ENCODE peak calls at places on chromosomes 5 and 9, in nine cellular contexts. One of them, this sample, is unnamed.

GRCh38 chr9:89498845-89499480 is 1.1 kb upstream of the SEMA4D start:
- DNase-seq in WERI-Rb-1: no peak
- DNase-seq in fibroblast of pulmonary artery: no peak
- DNase-seq in left lung: no peak
- DNase-seq in neuronal stem cell: no peak
- DNase-seq in RWPE2: no peak
- DNase-seq in lower lobe of right lung: no peak
- DNase-seq in astrocyte of the spinal cord: no peak
- DNase-seq in heart left ventricle: no peak
- DNase-seq in this sample: no peak

GRCh38 chr5:128905225-128906110 is 59.8 kb upstream of the SLC27A6 start:
- DNase-seq in WERI-Rb-1: peak
- DNase-seq in fibroblast of pulmonary artery: peak
- DNase-seq in left lung: no peak
- DNase-seq in neuronal stem cell: peak
- DNase-seq in RWPE2: no peak
- DNase-seq in lower lobe of right lung: no peak
- DNase-seq in astrocyte of the spinal cord: peak
- DNase-seq in heart left ventricle: no peak
- DNase-seq in this sample: no peak

GRCh38 chr9:91758491-91758981 is 191.5 kb downstream of the ROR2 start:
- DNase-seq in WERI-Rb-1: peak
- DNase-seq in fibroblast of pulmonary artery: peak
- DNase-seq in left lung: no peak
- DNase-seq in neuronal stem cell: peak
- DNase-seq in RWPE2: no peak
- DNase-seq in lower lobe of right lung: no peak
- DNase-seq in astrocyte of the spinal cord: peak
- DNase-seq in heart left ventricle: no peak
- DNase-seq in this sample: no peak

GRCh38 chr5:175195698-175196656 is 248.0 kb downstream of the DRD1 start:
- DNase-seq in WERI-Rb-1: no peak
- DNase-seq in fibroblast of pulmonary artery: no peak
- DNase-seq in left lung: no peak
- DNase-seq in neuronal stem cell: no peak
- DNase-seq in RWPE2: no peak
- DNase-seq in lower lobe of right lung: no peak
- DNase-seq in astrocyte of the spinal cord: no peak
- DNase-seq in heart left ventricle: no peak
- DNase-seq in this sample: no peak

GRCh38 chr5:149439899-149440655 is 61.0 kb upstream of the IL17B start:
- DNase-seq in WERI-Rb-1: peak
- DNase-seq in fibroblast of pulmonary artery: peak
- DNase-seq in left lung: no peak
- DNase-seq in neuronal stem cell: no peak
- DNase-seq in RWPE2: peak
- DNase-seq in lower lobe of right lung: no peak
- DNase-seq in astrocyte of the spinal cord: peak
- DNase-seq in heart left ventricle: no peak
- DNase-seq in this sample: no peak

GRCh38 chr5:9715891-9716335 is 85.8 kb upstream of the TAS2R1 start:
- DNase-seq in WERI-Rb-1: no peak
- DNase-seq in fibroblast of pulmonary artery: peak
- DNase-seq in left lung: no peak
- DNase-seq in neuronal stem cell: no peak
- DNase-seq in RWPE2: no peak
- DNase-seq in lower lobe of right lung: no peak
- DNase-seq in astrocyte of the spinal cord: peak
- DNase-seq in heart left ventricle: no peak
- DNase-seq in this sample: no peak

GRCh38 chr9:127754099-127754760 is 19.1 kb upstream of the TOR2A start:
- DNase-seq in WERI-Rb-1: peak
- DNase-seq in fibroblast of pulmonary artery: no peak
- DNase-seq in left lung: no peak
- DNase-seq in neuronal stem cell: no peak
- DNase-seq in RWPE2: no peak
- DNase-seq in lower lobe of right lung: no peak
- DNase-seq in astrocyte of the spinal cord: no peak
- DNase-seq in heart left ventricle: no peak
- DNase-seq in this sample: no peak

GRCh38 chr5:35454011-35454525 is 163.6 kb upstream of the SPEF2 start:
- DNase-seq in WERI-Rb-1: no peak
- DNase-seq in fibroblast of pulmonary artery: no peak
- DNase-seq in left lung: no peak
- DNase-seq in neuronal stem cell: no peak
- DNase-seq in RWPE2: no peak
- DNase-seq in lower lobe of right lung: no peak
- DNase-seq in astrocyte of the spinal cord: no peak
- DNase-seq in heart left ventricle: no peak
- DNase-seq in this sample: no peak

GRCh38 chr9:116072046-116072445 is 81.5 kb upstream of the PAPPA start:
- DNase-seq in WERI-Rb-1: no peak
- DNase-seq in fibroblast of pulmonary artery: no peak
- DNase-seq in left lung: no peak
- DNase-seq in neuronal stem cell: no peak
- DNase-seq in RWPE2: no peak
- DNase-seq in lower lobe of right lung: no peak
- DNase-seq in astrocyte of the spinal cord: no peak
- DNase-seq in heart left ventricle: no peak
- DNase-seq in this sample: no peak

GRCh38 chr5:77394064-77394716 is 97.9 kb downstream of the WDR41 start:
- DNase-seq in WERI-Rb-1: no peak
- DNase-seq in fibroblast of pulmonary artery: no peak
- DNase-seq in left lung: no peak
- DNase-seq in neuronal stem cell: no peak
- DNase-seq in RWPE2: no peak
- DNase-seq in lower lobe of right lung: no peak
- DNase-seq in astrocyte of the spinal cord: no peak
- DNase-seq in heart left ventricle: no peak
- DNase-seq in this sample: no peak

GRCh38 chr5:170551076-170551475 is 47.3 kb downstream of the KCNIP1 start:
- DNase-seq in WERI-Rb-1: no peak
- DNase-seq in fibroblast of pulmonary artery: no peak
- DNase-seq in left lung: no peak
- DNase-seq in neuronal stem cell: no peak
- DNase-seq in RWPE2: no peak
- DNase-seq in lower lobe of right lung: no peak
- DNase-seq in astrocyte of the spinal cord: no peak
- DNase-seq in heart left ventricle: no peak
- DNase-seq in this sample: no peak

GRCh38 chr9:81656004-81656403 is 33.3 kb downstream of the TLE1 start:
- DNase-seq in WERI-Rb-1: no peak
- DNase-seq in fibroblast of pulmonary artery: peak
- DNase-seq in left lung: no peak
- DNase-seq in neuronal stem cell: no peak
- DNase-seq in RWPE2: no peak
- DNase-seq in lower lobe of right lung: no peak
- DNase-seq in astrocyte of the spinal cord: no peak
- DNase-seq in heart left ventricle: no peak
- DNase-seq in this sample: no peak

GRCh38 chr9:135329571-135330306 is 149.8 kb upstream of the PPP1R26 start:
- DNase-seq in WERI-Rb-1: no peak
- DNase-seq in fibroblast of pulmonary artery: no peak
- DNase-seq in left lung: peak
- DNase-seq in neuronal stem cell: no peak
- DNase-seq in RWPE2: peak
- DNase-seq in lower lobe of right lung: no peak
- DNase-seq in astrocyte of the spinal cord: no peak
- DNase-seq in heart left ventricle: no peak
- DNase-seq in this sample: no peak

GRCh38 chr5:76896196-76896595 is 46.4 kb downstream of the S100Z start:
- DNase-seq in WERI-Rb-1: no peak
- DNase-seq in fibroblast of pulmonary artery: no peak
- DNase-seq in left lung: no peak
- DNase-seq in neuronal stem cell: no peak
- DNase-seq in RWPE2: no peak
- DNase-seq in lower lobe of right lung: no peak
- DNase-seq in astrocyte of the spinal cord: no peak
- DNase-seq in heart left ventricle: no peak
- DNase-seq in this sample: no peak

GRCh38 chr5:77486344-77486962 is 5.7 kb downstream of the WDR41 start:
- DNase-seq in WERI-Rb-1: no peak
- DNase-seq in fibroblast of pulmonary artery: no peak
- DNase-seq in left lung: no peak
- DNase-seq in neuronal stem cell: no peak
- DNase-seq in RWPE2: no peak
- DNase-seq in lower lobe of right lung: no peak
- DNase-seq in astrocyte of the spinal cord: no peak
- DNase-seq in heart left ventricle: no peak
- DNase-seq in this sample: no peak

GRCh38 chr5:2013301-2014057 is 130.8 kb upstream of the IRX4 start:
- DNase-seq in WERI-Rb-1: no peak
- DNase-seq in fibroblast of pulmonary artery: no peak
- DNase-seq in left lung: no peak
- DNase-seq in neuronal stem cell: no peak
- DNase-seq in RWPE2: no peak
- DNase-seq in lower lobe of right lung: no peak
- DNase-seq in astrocyte of the spinal cord: no peak
- DNase-seq in heart left ventricle: no peak
- DNase-seq in this sample: no peak

GRCh38 chr9:113531919-113532808 is 68.6 kb downstream of the RGS3 start:
- DNase-seq in WERI-Rb-1: no peak
- DNase-seq in fibroblast of pulmonary artery: no peak
- DNase-seq in left lung: no peak
- DNase-seq in neuronal stem cell: no peak
- DNase-seq in RWPE2: no peak
- DNase-seq in lower lobe of right lung: no peak
- DNase-seq in astrocyte of the spinal cord: no peak
- DNase-seq in heart left ventricle: no peak
- DNase-seq in this sample: no peak

GRCh38 chr9:90100014-90100413 is 495.2 kb downstream of the GADD45G start:
- DNase-seq in WERI-Rb-1: peak
- DNase-seq in fibroblast of pulmonary artery: no peak
- DNase-seq in left lung: no peak
- DNase-seq in neuronal stem cell: no peak
- DNase-seq in RWPE2: no peak
- DNase-seq in lower lobe of right lung: no peak
- DNase-seq in astrocyte of the spinal cord: peak
- DNase-seq in heart left ventricle: no peak
- DNase-seq in this sample: no peak

DNA sequence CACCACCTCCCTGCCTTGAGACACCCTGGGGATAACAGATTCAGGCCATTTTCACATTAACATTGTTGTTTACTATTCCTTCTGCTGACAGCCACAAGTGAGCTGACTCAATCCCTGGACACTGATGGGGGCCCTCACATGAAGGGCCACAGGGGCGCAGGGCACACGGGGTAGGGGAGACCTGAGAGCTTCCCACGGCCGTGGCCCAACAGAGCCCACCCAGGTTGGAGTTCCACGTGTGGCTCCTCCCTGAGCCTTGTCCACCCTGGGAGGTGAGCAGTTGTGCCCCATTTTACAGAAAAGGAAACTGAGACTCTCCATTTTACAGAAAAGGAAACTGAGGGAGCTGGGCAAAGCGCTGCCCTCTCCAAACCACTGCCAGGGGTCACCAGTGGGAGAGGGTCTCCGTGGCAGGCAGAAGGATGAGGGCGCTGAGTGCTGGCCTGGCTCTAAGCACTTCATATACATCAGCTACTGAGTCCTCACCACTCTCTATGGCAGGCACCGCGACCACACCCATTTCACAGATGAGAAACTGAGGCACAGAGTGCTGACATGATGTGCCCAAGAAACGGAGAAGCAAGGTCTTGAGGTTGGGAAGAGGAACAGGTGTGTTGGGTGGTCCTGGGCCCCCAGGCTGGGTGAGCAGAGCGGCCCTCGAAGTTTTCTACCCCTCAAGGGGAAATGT is 2.3 kb downstream of the NINJ1 start:
- DNase-seq in WERI-Rb-1: no peak
- DNase-seq in fibroblast of pulmonary artery: no peak
- DNase-seq in left lung: peak
- DNase-seq in neuronal stem cell: no peak
- DNase-seq in RWPE2: no peak
- DNase-seq in lower lobe of right lung: no peak
- DNase-seq in astrocyte of the spinal cord: no peak
- DNase-seq in heart left ventricle: no peak
- DNase-seq in this sample: no peak
- H3K4me3 ChIP-seq in WERI-Rb-1: no peak
- H3K4me3 ChIP-seq in fibroblast of pulmonary artery: no peak
- H3K4me3 ChIP-seq in left lung: peak
- H3K4me3 ChIP-seq in neuronal stem cell: no peak
- H3K4me3 ChIP-seq in RWPE2: no peak
- H3K4me3 ChIP-seq in lower lobe of right lung: peak
- H3K4me3 ChIP-seq in astrocyte of the spinal cord: no peak
- H3K4me3 ChIP-seq in heart left ventricle: peak
- H3K4me3 ChIP-seq in this sample: peak

GRCh38 chr9:136661641-136662325 is 933 bp upstream of the EGFL7 start:
- DNase-seq in WERI-Rb-1: no peak
- DNase-seq in fibroblast of pulmonary artery: no peak
- DNase-seq in left lung: no peak
- DNase-seq in neuronal stem cell: no peak
- DNase-seq in RWPE2: no peak
- DNase-seq in lower lobe of right lung: no peak
- DNase-seq in astrocyte of the spinal cord: no peak
- DNase-seq in heart left ventricle: peak
- DNase-seq in this sample: peak
- H3K4me3 ChIP-seq in WERI-Rb-1: no peak
- H3K4me3 ChIP-seq in fibroblast of pulmonary artery: no peak
- H3K4me3 ChIP-seq in left lung: peak
- H3K4me3 ChIP-seq in neuronal stem cell: no peak
- H3K4me3 ChIP-seq in RWPE2: no peak
- H3K4me3 ChIP-seq in lower lobe of right lung: peak
- H3K4me3 ChIP-seq in astrocyte of the spinal cord: no peak
- H3K4me3 ChIP-seq in heart left ventricle: peak
- H3K4me3 ChIP-seq in this sample: peak

GRCh38 chr9:98276907-98277469 is 21.5 kb upstream of the TBC1D2 start:
- DNase-seq in WERI-Rb-1: no peak
- DNase-seq in fibroblast of pulmonary artery: no peak
- DNase-seq in left lung: no peak
- DNase-seq in neuronal stem cell: no peak
- DNase-seq in RWPE2: no peak
- DNase-seq in lower lobe of right lung: no peak
- DNase-seq in astrocyte of the spinal cord: no peak
- DNase-seq in heart left ventricle: no peak
- DNase-seq in this sample: no peak

GRCh38 chr9:98275159-98275558 is 19.7 kb upstream of the TBC1D2 start:
- DNase-seq in WERI-Rb-1: no peak
- DNase-seq in fibroblast of pulmonary artery: no peak
- DNase-seq in left lung: no peak
- DNase-seq in neuronal stem cell: no peak
- DNase-seq in RWPE2: no peak
- DNase-seq in lower lobe of right lung: no peak
- DNase-seq in astrocyte of the spinal cord: no peak
- DNase-seq in heart left ventricle: no peak
- DNase-seq in this sample: no peak

GRCh38 chr9:98272083-98272482 is 16.6 kb upstream of the TBC1D2 start:
- DNase-seq in WERI-Rb-1: no peak
- DNase-seq in fibroblast of pulmonary artery: no peak
- DNase-seq in left lung: no peak
- DNase-seq in neuronal stem cell: no peak
- DNase-seq in RWPE2: no peak
- DNase-seq in lower lobe of right lung: no peak
- DNase-seq in astrocyte of the spinal cord: no peak
- DNase-seq in heart left ventricle: no peak
- DNase-seq in this sample: no peak

GRCh38 chr9:98271479-98271878 is 16.0 kb upstream of the TBC1D2 start:
- DNase-seq in WERI-Rb-1: no peak
- DNase-seq in fibroblast of pulmonary artery: no peak
- DNase-seq in left lung: no peak
- DNase-seq in neuronal stem cell: no peak
- DNase-seq in RWPE2: no peak
- DNase-seq in lower lobe of right lung: no peak
- DNase-seq in astrocyte of the spinal cord: no peak
- DNase-seq in heart left ventricle: no peak
- DNase-seq in this sample: no peak
- H3K4me3 ChIP-seq in WERI-Rb-1: no peak
- H3K4me3 ChIP-seq in fibroblast of pulmonary artery: no peak
- H3K4me3 ChIP-seq in left lung: no peak
- H3K4me3 ChIP-seq in neuronal stem cell: no peak
- H3K4me3 ChIP-seq in RWPE2: no peak
- H3K4me3 ChIP-seq in lower lobe of right lung: no peak
- H3K4me3 ChIP-seq in astrocyte of the spinal cord: no peak
- H3K4me3 ChIP-seq in heart left ventricle: no peak
- H3K4me3 ChIP-seq in this sample: no peak

GRCh38 chr5:172173771-172174170 is 14.3 kb downstream of the STK10 start:
- DNase-seq in WERI-Rb-1: no peak
- DNase-seq in fibroblast of pulmonary artery: peak
- DNase-seq in left lung: peak
- DNase-seq in neuronal stem cell: no peak
- DNase-seq in RWPE2: no peak
- DNase-seq in lower lobe of right lung: peak
- DNase-seq in astrocyte of the spinal cord: peak
- DNase-seq in heart left ventricle: peak
- DNase-seq in this sample: no peak
- H3K4me3 ChIP-seq in WERI-Rb-1: no peak
- H3K4me3 ChIP-seq in fibroblast of pulmonary artery: no peak
- H3K4me3 ChIP-seq in left lung: peak
- H3K4me3 ChIP-seq in neuronal stem cell: no peak
- H3K4me3 ChIP-seq in RWPE2: no peak
- H3K4me3 ChIP-seq in lower lobe of right lung: peak
- H3K4me3 ChIP-seq in astrocyte of the spinal cord: no peak
- H3K4me3 ChIP-seq in heart left ventricle: peak
- H3K4me3 ChIP-seq in this sample: no peak